ENCODE peak calls at places on chromosomes 16 and 17, in five cellular contexts. S, U, M, D and P are unnamed samples.

GRCh38 chr17:81510798-81511549 is 1.6 kb downstream of the ACTG1 start:
- DNase-seq in S (peak), U (no peak), M (no peak), D (no peak), P (no peak)

GRCh38 chr16:89484923-89485679 is 5.3 kb downstream of the ANKRD11 start:
- DNase-seq in S (no peak), U (no peak), M (no peak), D (no peak), P (no peak)

GRCh38 chr16:47503936-47504335 is 42.8 kb downstream of the PHKB start:
- DNase-seq in S (no peak), U (peak), M (peak), D (no peak), P (no peak)

GRCh38 chr17:14845562-14846335 is 419.4 kb downstream of the PMP22 start:
- DNase-seq in S (no peak), U (no peak), M (no peak), D (no peak), P (no peak)

GRCh38 chr16:79716645-79717323 is 116.2 kb upstream of the MAF start:
- DNase-seq in S (no peak), U (no peak), M (no peak), D (no peak), P (no peak)

GRCh38 chr16:75108792-75109731 is 7.5 kb downstream of the LDHD start:
- DNase-seq in S (no peak), U (peak), M (peak), D (peak), P (peak)

GRCh38 chr16:57284952-57285263 is 436 bp upstream of the PLLP start:
- DNase-seq in S (no peak), U (no peak), M (no peak), D (no peak), P (no peak)

GRCh38 chr17:7440823-7441174 is 1.5 kb downstream of the FGF11 start:
- DNase-seq in S (no peak), U (no peak), M (no peak), D (no peak), P (no peak)

GRCh38 chr17:67157732-67158639 is 87.0 kb downstream of the HELZ start:
- DNase-seq in S (peak), U (peak), M (peak), D (peak), P (peak)

GRCh38 chr16:30060354-30061194 is 5.0 kb upstream of the ALDOA start:
- DNase-seq in S (no peak), U (no peak), M (no peak), D (no peak), P (no peak)

GRCh38 chr17:61556224-61557188 is 34.5 kb downstream of the NACA2 start:
- DNase-seq in S (no peak), U (no peak), M (peak), D (no peak), P (no peak)

GRCh38 chr16:17107450-17107849 is 363.3 kb downstream of the XYLT1 start:
- DNase-seq in S (no peak), U (no peak), M (no peak), D (no peak), P (no peak)

GRCh38 chr16:67663151-67663876 is 2.6 kb downstream of the PARD6A start:
- DNase-seq in S (no peak), U (no peak), M (no peak), D (no peak), P (no peak)

GRCh38 chr17:2393184-2393953 is 7.5 kb downstream of the MNT start:
- DNase-seq in S (peak), U (peak), M (peak), D (peak), P (peak)

GRCh38 chr16:25523183-25523582 is 168.6 kb upstream of the HS3ST4 start:
- DNase-seq in S (no peak), U (no peak), M (no peak), D (no peak), P (no peak)

GRCh38 chr16:70720431-70721201 is 34.8 kb upstream of the MTSS2 start:
- DNase-seq in S (no peak), U (no peak), M (no peak), D (no peak), P (no peak)

GRCh38 chr16:4097826-4098240 is 18.4 kb downstream of the ADCY9 start:
- DNase-seq in S (no peak), U (no peak), M (no peak), D (no peak), P (no peak)

GRCh38 chr17:7204828-7205461 is 14.7 kb downstream of the DLG4 start:
- DNase-seq in S (peak), U (peak), M (no peak), D (peak), P (peak)

GRCh38 chr17:73786286-73786743 is 142.1 kb upstream of the SDK2 start:
- DNase-seq in S (peak), U (no peak), M (peak), D (no peak), P (no peak)